ENCODE peak calls at places on chromosomes 13 and 19, in eight cellular contexts. One of them, this sample, is unnamed. For H3K4me1, the result is how much of the 10 kb centered on the place peaks cover.

GRCh38 chr13:47794963-47795362 is 206.1 kb downstream of the SUCLA2 start:
- DNase-seq in heart right ventricle: no peak
- DNase-seq in osteoblast: no peak
- DNase-seq in A549: peak
- DNase-seq in heart left ventricle: no peak
- DNase-seq in cardiac muscle cell: peak
- DNase-seq in ovary: no peak
- DNase-seq in K562: no peak
- DNase-seq in this sample: no peak

GRCh38 chr19:4830332-4830731 is 1.2 kb downstream of the TICAM1 start:
- DNase-seq in heart right ventricle: no peak
- DNase-seq in osteoblast: no peak
- DNase-seq in A549: no peak
- DNase-seq in heart left ventricle: no peak
- DNase-seq in cardiac muscle cell: no peak
- DNase-seq in ovary: no peak
- DNase-seq in K562: no peak
- DNase-seq in this sample: no peak

GRCh38 chr19:45515807-45516401 is 8.6 kb downstream of the VASP start:
- DNase-seq in heart right ventricle: no peak
- DNase-seq in osteoblast: no peak
- DNase-seq in A549: peak
- DNase-seq in heart left ventricle: no peak
- DNase-seq in cardiac muscle cell: no peak
- DNase-seq in ovary: no peak
- DNase-seq in K562: peak
- DNase-seq in this sample: no peak

GRCh38 chr13:113918981-113919646 is 54.8 kb downstream of the C13orf46 start:
- DNase-seq in heart right ventricle: no peak
- DNase-seq in osteoblast: no peak
- DNase-seq in A549: no peak
- DNase-seq in heart left ventricle: peak
- DNase-seq in cardiac muscle cell: no peak
- DNase-seq in ovary: peak
- DNase-seq in K562: no peak
- DNase-seq in this sample: no peak

GRCh38 chr19:2600914-2601870 is 101.3 kb downstream of the GNG7 start:
- DNase-seq in heart right ventricle: no peak
- DNase-seq in osteoblast: no peak
- DNase-seq in A549: no peak
- DNase-seq in heart left ventricle: no peak
- DNase-seq in cardiac muscle cell: no peak
- DNase-seq in ovary: no peak
- DNase-seq in K562: no peak
- DNase-seq in this sample: no peak

GRCh38 chr13:90233933-90234672 is 1113.4 kb upstream of the MIR17HG start:
- DNase-seq in heart right ventricle: no peak
- DNase-seq in osteoblast: no peak
- DNase-seq in A549: no peak
- DNase-seq in heart left ventricle: no peak
- DNase-seq in cardiac muscle cell: no peak
- DNase-seq in ovary: no peak
- DNase-seq in K562: no peak
- DNase-seq in this sample: no peak

GRCh38 chr13:27352698-27353097 is 71.7 kb upstream of the GTF3A start:
- DNase-seq in heart right ventricle: no peak
- DNase-seq in osteoblast: no peak
- DNase-seq in A549: no peak
- DNase-seq in heart left ventricle: no peak
- DNase-seq in cardiac muscle cell: no peak
- DNase-seq in ovary: no peak
- DNase-seq in K562: no peak
- DNase-seq in this sample: no peak

GRCh38 chr13:52085416-52085815 is 43.5 kb downstream of the NEK5 start:
- DNase-seq in heart right ventricle: no peak
- DNase-seq in osteoblast: peak
- DNase-seq in A549: no peak
- DNase-seq in heart left ventricle: no peak
- DNase-seq in cardiac muscle cell: peak
- DNase-seq in ovary: no peak
- DNase-seq in K562: no peak
- DNase-seq in this sample: no peak

GRCh38 chr19:31421856-31422255 is 72.6 kb upstream of the TSHZ3 start:
- DNase-seq in heart right ventricle: no peak
- DNase-seq in osteoblast: no peak
- DNase-seq in A549: no peak
- DNase-seq in heart left ventricle: no peak
- DNase-seq in cardiac muscle cell: no peak
- DNase-seq in ovary: no peak
- DNase-seq in K562: no peak
- DNase-seq in this sample: no peak

GRCh38 chr19:49472936-49473335 is 1.1 kb upstream of the FLT3LG start:
- DNase-seq in heart right ventricle: no peak
- DNase-seq in osteoblast: peak
- DNase-seq in A549: no peak
- DNase-seq in heart left ventricle: no peak
- DNase-seq in cardiac muscle cell: no peak
- DNase-seq in ovary: no peak
- DNase-seq in K562: no peak
- DNase-seq in this sample: no peak

GRCh38 chr19:49473868-49474544 is at the start of gene FLT3LG:
- DNase-seq in heart right ventricle: peak
- DNase-seq in osteoblast: peak
- DNase-seq in A549: peak
- DNase-seq in heart left ventricle: peak
- DNase-seq in cardiac muscle cell: peak
- DNase-seq in ovary: peak
- DNase-seq in K562: peak
- DNase-seq in this sample: peak

GRCh38 chr19:49475191-49475932 is 1.3 kb downstream of the FLT3LG start:
- DNase-seq in heart right ventricle: no peak
- DNase-seq in osteoblast: peak
- DNase-seq in A549: no peak
- DNase-seq in heart left ventricle: no peak
- DNase-seq in cardiac muscle cell: no peak
- DNase-seq in ovary: no peak
- DNase-seq in K562: peak
- DNase-seq in this sample: no peak

GRCh38 chr19:49475995-49476880 is 2.2 kb downstream of the FLT3LG start:
- DNase-seq in heart right ventricle: no peak
- DNase-seq in osteoblast: peak
- DNase-seq in A549: peak
- DNase-seq in heart left ventricle: peak
- DNase-seq in cardiac muscle cell: peak
- DNase-seq in ovary: peak
- DNase-seq in K562: peak
- DNase-seq in this sample: no peak

GRCh38 chr19:49474545-49474930 is 523 bp downstream of the FLT3LG start:
- DNase-seq in heart right ventricle: no peak
- DNase-seq in osteoblast: no peak
- DNase-seq in A549: no peak
- DNase-seq in heart left ventricle: no peak
- DNase-seq in cardiac muscle cell: no peak
- DNase-seq in ovary: no peak
- DNase-seq in K562: no peak
- DNase-seq in this sample: no peak
- H3K4me1 ChIP-seq in heart right ventricle: under half
- H3K4me1 ChIP-seq in osteoblast: under half
- H3K4me1 ChIP-seq in A549: under half
- H3K4me1 ChIP-seq in heart left ventricle: under half
- H3K4me1 ChIP-seq in cardiac muscle cell: under half
- H3K4me1 ChIP-seq in ovary: under half
- H3K4me1 ChIP-seq in K562: under half
- H3K4me1 ChIP-seq in this sample: under half

DNA sequence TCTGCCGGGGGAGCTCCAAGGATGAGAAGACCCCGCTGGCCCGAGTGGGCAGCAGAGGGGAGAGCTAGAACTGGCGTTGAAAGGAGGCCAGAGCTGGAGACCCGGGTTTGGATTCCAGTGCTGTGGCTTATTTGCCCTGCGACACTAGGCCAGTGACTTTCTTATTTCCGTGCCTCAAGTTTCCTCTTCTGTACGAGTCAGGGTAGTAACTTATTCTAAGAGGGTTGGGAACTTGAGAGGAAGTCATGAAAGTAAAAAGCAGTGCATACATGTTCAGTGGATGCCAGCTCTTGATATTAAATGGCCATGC is 670 bp downstream of the FAM32A start:
- DNase-seq in heart right ventricle: no peak
- DNase-seq in osteoblast: no peak
- DNase-seq in A549: no peak
- DNase-seq in heart left ventricle: peak
- DNase-seq in cardiac muscle cell: no peak
- DNase-seq in ovary: no peak
- DNase-seq in K562: no peak
- DNase-seq in this sample: no peak
- TF ChIP-seq CTCF in heart right ventricle: peak
- TF ChIP-seq CTCF in osteoblast: peak
- TF ChIP-seq CTCF in A549: no peak
- TF ChIP-seq CTCF in heart left ventricle: no peak
- TF ChIP-seq CTCF in cardiac muscle cell: peak
- TF ChIP-seq CTCF in ovary: no peak
- TF ChIP-seq CTCF in K562: peak
- TF ChIP-seq CTCF in this sample: no peak

GRCh38 chr13:109790951-109791605 is 4.7 kb upstream of the IRS2 start:
- DNase-seq in heart right ventricle: peak
- DNase-seq in osteoblast: no peak
- DNase-seq in A549: peak
- DNase-seq in heart left ventricle: no peak
- DNase-seq in cardiac muscle cell: peak
- DNase-seq in ovary: no peak
- DNase-seq in K562: no peak
- DNase-seq in this sample: peak
- H3K27ac ChIP-seq in heart right ventricle: no peak
- H3K27ac ChIP-seq in osteoblast: no peak
- H3K27ac ChIP-seq in A549: peak
- H3K27ac ChIP-seq in heart left ventricle: no peak
- H3K27ac ChIP-seq in cardiac muscle cell: no peak
- H3K27ac ChIP-seq in ovary: no peak
- H3K27ac ChIP-seq in K562: peak
- H3K27ac ChIP-seq in this sample: no peak

DNA sequence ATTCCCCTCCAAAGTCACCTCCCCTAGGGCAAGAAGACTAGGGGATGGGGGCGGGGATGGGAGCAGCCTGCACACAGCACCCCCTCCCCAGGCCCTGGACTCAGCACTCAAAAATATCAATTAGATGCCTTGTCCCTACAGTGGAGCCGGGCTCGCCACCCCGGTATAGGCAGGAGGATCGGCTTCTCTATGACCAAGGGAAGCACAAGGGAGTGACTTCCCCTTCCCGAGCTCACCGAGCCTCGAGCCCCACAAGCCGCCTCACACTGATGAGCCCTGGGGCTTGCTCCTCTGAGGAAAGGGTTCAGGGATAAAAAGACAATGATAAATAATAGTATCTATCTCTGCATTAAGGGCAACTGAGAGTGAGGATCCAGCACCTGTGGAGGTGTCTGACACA is 51.5 kb downstream of the STK24 start:
- DNase-seq in heart right ventricle: no peak
- DNase-seq in osteoblast: no peak
- DNase-seq in A549: no peak
- DNase-seq in heart left ventricle: no peak
- DNase-seq in cardiac muscle cell: no peak
- DNase-seq in ovary: no peak
- DNase-seq in K562: no peak
- DNase-seq in this sample: no peak
- H3K4me1 ChIP-seq in heart right ventricle: under half
- H3K4me1 ChIP-seq in osteoblast: under half
- H3K4me1 ChIP-seq in A549: under half
- H3K4me1 ChIP-seq in heart left ventricle: under half
- H3K4me1 ChIP-seq in cardiac muscle cell: half or more
- H3K4me1 ChIP-seq in ovary: under half
- H3K4me1 ChIP-seq in K562: under half
- H3K4me1 ChIP-seq in this sample: under half

GRCh38 chr13:70809588-70809987 is 701.3 kb upstream of the KLHL1 start:
- DNase-seq in heart right ventricle: no peak
- DNase-seq in osteoblast: no peak
- DNase-seq in A549: no peak
- DNase-seq in heart left ventricle: no peak
- DNase-seq in cardiac muscle cell: no peak
- DNase-seq in ovary: no peak
- DNase-seq in K562: no peak
- DNase-seq in this sample: no peak
- TF ChIP-seq CTCF in heart right ventricle: no peak
- TF ChIP-seq CTCF in osteoblast: no peak
- TF ChIP-seq CTCF in A549: no peak
- TF ChIP-seq CTCF in heart left ventricle: no peak
- TF ChIP-seq CTCF in cardiac muscle cell: no peak
- TF ChIP-seq CTCF in ovary: no peak
- TF ChIP-seq CTCF in K562: no peak
- TF ChIP-seq CTCF in this sample: no peak